ENCODE peak calls at places on chromosomes 5 and 9, in ten cellular contexts. U is SK-N-SH; H is spleen; Z is uterus; T is IMR-90; K is thyroid gland; C is body of pancreas; A is transverse colon; N is naive thymus-derived CD4-positive, alpha-beta T cell; F is breast epithelium. Y is an unnamed sample.
A peak's percentile ranks its signal among the peaks of the same experiment; 100 is the strongest.

GRCh38 chr5:79093762-79094161 is 17.8 kb upstream of the BHMT start:
- DNase-seq in U (peak; percentile 70), Z (no peak), A (no peak), C (no peak), T (no peak), H (no peak), N (no peak), K (no peak), F (no peak), Y (no peak)

GRCh38 chr5:141245250-141245717 is at the start of gene PCDHB15:
- DNase-seq in K (no peak), N (no peak), H (no peak), Z (peak; percentile 19), U (peak; percentile 30), T (no peak), C (peak; percentile 26), F (no peak), A (peak; percentile 13), Y (peak; percentile 90)

GRCh38 chr5:127320032-127320945 is 29.7 kb downstream of the MEGF10 start:
- DNase-seq in Z (no peak), C (no peak), A (no peak), F (no peak), K (no peak), U (no peak), N (no peak), T (no peak), H (no peak), Y (no peak)

GRCh38 chr9:14238518-14238917 is 75.4 kb downstream of the NFIB start:
- DNase-seq in F (no peak), N (no peak), A (no peak), T (peak; percentile 58), C (no peak), H (no peak), Z (no peak), U (no peak), K (no peak), Y (no peak)

GRCh38 chr5:55232194-55232984 is 1.0 kb downstream of the CCNO start:
- DNase-seq in Z (no peak), U (peak; percentile 39), F (no peak), A (peak; percentile 49), N (no peak), K (peak; percentile 68), T (no peak), C (peak; percentile 62), H (peak; percentile 73), Y (peak; percentile 84)

GRCh38 chr9:87179556-87180340 is 232.4 kb upstream of the GAS1 start:
- DNase-seq in F (no peak), A (no peak), H (no peak), K (no peak), U (no peak), C (no peak), T (no peak), N (no peak), Z (no peak), Y (no peak)

GRCh38 chr5:119879446-119879845 is 250.1 kb downstream of the FAM170A start:
- DNase-seq in H (no peak), T (no peak), F (no peak), Z (no peak), U (no peak), C (no peak), A (no peak), N (no peak), K (no peak), Y (no peak)

GRCh38 chr5:761854-762685 is 22.5 kb downstream of the ZDHHC11B start:
- DNase-seq in F (peak; percentile 16), Z (no peak), A (no peak), K (peak; percentile 48), T (no peak), H (peak; percentile 54), U (peak; percentile 83), N (no peak), C (peak; percentile 10), Y (peak; percentile 43)

GRCh38 chr5:180328296-180329137 is 24.6 kb downstream of the GFPT2 start:
- DNase-seq in U (peak; percentile 87), A (peak; percentile 86), C (peak; percentile 88), Z (peak; percentile 75), H (peak; percentile 95), T (peak; percentile 60), K (peak; percentile 80), N (peak; percentile 78), F (peak; percentile 37), Y (peak; percentile 96)
- H3K4me1 ChIP-seq in U (no peaks in the 10 kb centered on the region), A (no peaks in the 10 kb centered on the region), C (peaks cover 24% of the 10 kb centered on the region), Z (peaks cover 10% of the 10 kb centered on the region), H (peaks cover 3% of the 10 kb centered on the region), T (peaks cover 18% of the 10 kb centered on the region), K (peaks cover 3% of the 10 kb centered on the region), N (no peaks in the 10 kb centered on the region), F (no peaks in the 10 kb centered on the region), Y (peaks cover 16% of the 10 kb centered on the region)

GRCh38 chr9:89362647-89363310 is 44.5 kb downstream of the SECISBP2 start:
- DNase-seq in H (no peak), F (no peak), A (no peak), U (no peak), N (no peak), K (no peak), Z (no peak), T (no peak), C (no peak), Y (no peak)

GRCh38 chr9:89363311-89363670 is 45.0 kb downstream of the SECISBP2 start:
- DNase-seq in U (no peak), H (no peak), K (no peak), A (no peak), Z (no peak), F (no peak), C (no peak), T (no peak), N (no peak), Y (no peak)

GRCh38 chr9:89360465-89360864 is 42.2 kb downstream of the SECISBP2 start:
- DNase-seq in U (no peak), F (no peak), Z (no peak), A (no peak), K (no peak), H (no peak), N (no peak), C (no peak), T (peak; percentile 11), Y (peak; percentile 48)

GRCh38 chr9:89361031-89361430 is 42.7 kb downstream of the SECISBP2 start:
- DNase-seq in F (no peak), U (no peak), K (no peak), Z (no peak), H (no peak), C (peak; percentile 6), N (no peak), T (no peak), A (no peak), Y (peak; percentile 33)

DNA sequence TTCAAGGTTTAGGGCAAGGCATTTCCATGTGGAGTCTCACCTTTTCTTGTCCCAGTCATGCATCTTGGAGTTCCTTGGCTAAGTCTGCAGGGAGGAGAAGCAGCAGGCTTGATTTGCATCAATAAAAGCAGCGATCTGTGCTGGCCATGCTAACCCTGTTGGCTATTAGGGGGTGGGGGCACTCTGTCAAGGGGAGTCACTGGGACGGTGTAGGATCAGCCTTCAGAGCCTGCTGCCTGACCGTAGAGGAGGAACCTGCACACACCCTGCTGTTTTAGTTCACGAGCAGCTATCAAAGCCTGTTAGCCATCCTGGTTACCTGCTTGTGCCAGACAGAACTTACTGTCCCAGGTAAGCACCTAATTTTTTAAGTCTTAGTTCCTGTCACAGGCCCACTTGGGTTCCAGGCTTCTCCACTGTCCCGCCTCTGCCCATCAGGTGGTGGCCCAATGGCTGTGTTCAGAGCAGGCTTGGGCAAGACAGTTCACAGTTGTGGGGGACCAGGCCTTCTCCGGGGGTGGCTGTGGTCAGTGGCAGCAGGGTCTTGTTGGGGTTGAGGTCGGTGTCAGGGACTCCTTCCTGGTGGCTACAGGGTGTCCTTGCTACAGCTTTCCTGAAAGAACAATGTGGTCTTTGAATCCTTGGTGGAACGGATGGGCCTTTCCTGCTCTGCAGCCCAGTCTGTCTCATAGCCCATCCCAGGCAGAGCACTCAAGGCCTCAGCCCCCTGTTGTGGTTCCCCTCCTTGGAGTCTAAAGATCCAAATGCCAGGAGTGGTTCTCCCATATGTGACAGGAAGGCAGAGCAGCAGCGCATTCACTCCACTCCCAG is 43.7 kb downstream of the SECISBP2 start:
- DNase-seq in N (no peak), K (no peak), U (no peak), T (no peak), H (no peak), C (no peak), F (no peak), A (no peak), Z (no peak), Y (no peak)
- H3K36me3 ChIP-seq in N (peaks cover 68% of the 10 kb centered on the region), K (peaks cover 32% of the 10 kb centered on the region), U (peaks cover 13% of the 10 kb centered on the region), T (peaks cover 45% of the 10 kb centered on the region), H (peaks cover 52% of the 10 kb centered on the region), C (peaks cover 30% of the 10 kb centered on the region), F (peaks cover 16% of the 10 kb centered on the region), A (no peaks in the 10 kb centered on the region), Z (no peaks in the 10 kb centered on the region), Y (peaks cover 33% of the 10 kb centered on the region)

GRCh38 chr9:101398930-101399640 is 434 bp downstream of the ZNF189 start:
- DNase-seq in F (no peak), A (peak; percentile 7), C (peak; percentile 34), N (no peak), Z (peak; percentile 28), T (no peak), H (no peak), K (peak; percentile 37), U (no peak), Y (no peak)

GRCh38 chr9:101408374-101409078 is 9.9 kb downstream of the ZNF189 start:
- DNase-seq in K (no peak), U (no peak), A (no peak), C (no peak), Z (no peak), T (no peak), N (no peak), H (no peak), F (no peak), Y (no peak)

GRCh38 chr9:101399641-101399965 is 952 bp downstream of the ZNF189 start:
- DNase-seq in U (no peak), F (no peak), Z (no peak), T (no peak), A (no peak), C (no peak), H (no peak), N (no peak), K (no peak), Y (no peak)

GRCh38 chr9:101400120-101400519 is 1.5 kb downstream of the ZNF189 start:
- DNase-seq in U (no peak), H (no peak), T (no peak), A (peak; percentile 10), N (no peak), Z (no peak), K (no peak), F (no peak), C (peak; percentile 46), Y (no peak)

DNA sequence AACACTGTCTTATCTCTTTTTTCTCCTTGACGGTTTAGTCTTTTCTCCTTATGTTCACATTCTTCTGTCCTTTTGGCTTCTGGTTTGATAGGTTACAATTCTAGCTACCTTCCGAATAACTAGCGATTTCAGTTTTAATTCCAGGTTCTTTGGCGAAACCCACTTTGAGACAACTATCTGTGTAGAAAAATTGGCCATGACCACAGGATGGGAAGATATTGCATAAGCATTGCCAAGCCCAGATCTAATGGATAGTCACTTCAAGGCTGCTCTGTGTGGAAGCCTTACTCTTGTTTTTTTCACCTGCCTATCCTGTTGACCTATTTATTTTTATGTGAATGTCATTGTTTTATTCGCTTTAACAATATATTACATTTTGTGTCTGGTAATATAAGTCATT is 5.2 kb downstream of the ZNF189 start:
- DNase-seq in U (no peak), T (no peak), Z (no peak), C (no peak), H (no peak), N (no peak), F (no peak), K (no peak), A (no peak), Y (no peak)
- H3K9me3 ChIP-seq in U (peaks cover 30% of the 10 kb centered on the region), T (peaks cover 36% of the 10 kb centered on the region), Z (peaks cover 5% of the 10 kb centered on the region), C (no peaks in the 10 kb centered on the region), H (peaks cover 59% of the 10 kb centered on the region), N (peaks cover 31% of the 10 kb centered on the region), F (peaks cover 79% of the 10 kb centered on the region), K (no peaks in the 10 kb centered on the region), A (peaks cover 64% of the 10 kb centered on the region), Y (peaks cover 61% of the 10 kb centered on the region)

DNA sequence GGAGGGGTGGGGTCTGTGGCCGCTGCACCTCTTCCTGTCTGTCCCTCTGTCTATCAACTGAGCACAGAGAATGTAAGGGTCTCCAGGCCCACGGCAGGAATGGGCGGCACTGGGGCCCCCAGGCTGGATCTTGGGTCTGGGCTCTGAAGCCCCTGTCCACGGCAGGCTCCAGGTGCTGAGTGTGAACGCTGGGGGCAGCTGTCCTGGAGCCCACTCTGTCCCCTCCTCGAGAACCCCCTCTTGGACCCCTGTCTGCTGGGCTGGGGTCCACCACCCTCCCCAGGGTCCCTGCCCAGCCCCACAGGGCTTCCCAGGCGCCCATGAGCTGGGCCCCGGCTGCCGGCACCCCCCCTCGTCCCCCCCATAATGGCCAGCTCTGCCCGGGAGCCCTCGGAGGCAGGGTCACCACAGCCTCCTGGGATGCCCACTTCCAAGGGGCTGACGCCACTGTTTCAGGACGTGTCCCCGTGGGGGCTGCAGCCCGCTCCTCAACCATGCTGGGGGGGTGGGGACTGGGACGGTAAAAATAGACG is 16.0 kb upstream of the NRARP start:
- DNase-seq in K (no peak), U (peak; percentile 36), N (no peak), T (no peak), H (peak; percentile 71), C (no peak), A (no peak), Z (no peak), F (no peak), Y (peak; percentile 35)
- H3K4me1 ChIP-seq in K (peaks cover 34% of the 10 kb centered on the region), U (peaks cover 4% of the 10 kb centered on the region), N (peaks cover 10% of the 10 kb centered on the region), T (peaks cover 2% of the 10 kb centered on the region), H (peaks cover 46% of the 10 kb centered on the region), C (peaks cover 51% of the 10 kb centered on the region), A (peaks cover 19% of the 10 kb centered on the region), Z (no peaks in the 10 kb centered on the region), F (no peaks in the 10 kb centered on the region), Y (peaks cover 5% of the 10 kb centered on the region)